ENCODE peak calls at places on chromosomes 6 and 20, in ten cellular contexts. W, F, H, R, B, U, A, J, L and N are unnamed samples.

GRCh38 chr6:83838727-83839126 is 14.4 kb upstream of the RIPPLY2 start:
- DNase-seq in W (no peak), F (no peak), H (no peak), R (no peak), B (no peak), U (no peak), A (no peak), J (no peak), L (no peak), N (no peak)

GRCh38 chr6:165618241-165618640 is 44.8 kb downstream of the PDE10A start:
- DNase-seq in W (no peak), F (no peak), H (no peak), R (no peak), B (no peak), U (no peak), A (no peak), J (no peak), L (no peak), N (no peak)

GRCh38 chr6:4478098-4478497 is 298.1 kb upstream of the CDYL start:
- DNase-seq in W (no peak), F (no peak), H (no peak), R (no peak), B (no peak), U (no peak), A (no peak), J (no peak), L (no peak), N (no peak)

GRCh38 chr20:49424536-49424935 is 57.9 kb downstream of the KCNB1 start:
- DNase-seq in W (no peak), F (no peak), H (no peak), R (peak), B (peak), U (no peak), A (no peak), J (no peak), L (no peak), N (no peak)

GRCh38 chr6:167056370-167056769 is 57.2 kb downstream of the CEP43 start:
- DNase-seq in W (no peak), F (no peak), H (no peak), R (no peak), B (no peak), U (no peak), A (no peak), J (no peak), L (peak), N (no peak)

GRCh38 chr20:25543068-25543467 is 42.3 kb downstream of the NINL start:
- DNase-seq in W (no peak), F (no peak), H (no peak), R (no peak), B (no peak), U (no peak), A (no peak), J (no peak), L (no peak), N (no peak)

GRCh38 chr20:1833216-1833615 is 62.0 kb upstream of the SIRPA start:
- DNase-seq in W (no peak), F (no peak), H (no peak), R (no peak), B (no peak), U (no peak), A (no peak), J (no peak), L (no peak), N (no peak)

GRCh38 chr6:24702720-24703282 is 16.2 kb downstream of the C6orf62 start:
- DNase-seq in W (no peak), F (no peak), H (no peak), R (no peak), B (no peak), U (no peak), A (no peak), J (no peak), L (no peak), N (no peak)

GRCh38 chr6:169566961-169567360 is 134.9 kb downstream of the WDR27 start:
- DNase-seq in W (no peak), F (no peak), H (no peak), R (no peak), B (no peak), U (no peak), A (peak), J (no peak), L (no peak), N (no peak)

GRCh38 chr6:169566319-169566718 is 135.5 kb downstream of the WDR27 start:
- DNase-seq in W (no peak), F (no peak), H (no peak), R (no peak), B (no peak), U (no peak), A (peak), J (no peak), L (no peak), N (no peak)

GRCh38 chr6:169571123-169571962 is 130.5 kb downstream of the WDR27 start:
- DNase-seq in W (no peak), F (no peak), H (no peak), R (no peak), B (no peak), U (no peak), A (no peak), J (no peak), L (no peak), N (no peak)

GRCh38 chr6:169567809-169568208 is 134.0 kb downstream of the WDR27 start:
- DNase-seq in W (no peak), F (no peak), H (no peak), R (no peak), B (no peak), U (no peak), A (no peak), J (no peak), L (no peak), N (no peak)

DNA sequence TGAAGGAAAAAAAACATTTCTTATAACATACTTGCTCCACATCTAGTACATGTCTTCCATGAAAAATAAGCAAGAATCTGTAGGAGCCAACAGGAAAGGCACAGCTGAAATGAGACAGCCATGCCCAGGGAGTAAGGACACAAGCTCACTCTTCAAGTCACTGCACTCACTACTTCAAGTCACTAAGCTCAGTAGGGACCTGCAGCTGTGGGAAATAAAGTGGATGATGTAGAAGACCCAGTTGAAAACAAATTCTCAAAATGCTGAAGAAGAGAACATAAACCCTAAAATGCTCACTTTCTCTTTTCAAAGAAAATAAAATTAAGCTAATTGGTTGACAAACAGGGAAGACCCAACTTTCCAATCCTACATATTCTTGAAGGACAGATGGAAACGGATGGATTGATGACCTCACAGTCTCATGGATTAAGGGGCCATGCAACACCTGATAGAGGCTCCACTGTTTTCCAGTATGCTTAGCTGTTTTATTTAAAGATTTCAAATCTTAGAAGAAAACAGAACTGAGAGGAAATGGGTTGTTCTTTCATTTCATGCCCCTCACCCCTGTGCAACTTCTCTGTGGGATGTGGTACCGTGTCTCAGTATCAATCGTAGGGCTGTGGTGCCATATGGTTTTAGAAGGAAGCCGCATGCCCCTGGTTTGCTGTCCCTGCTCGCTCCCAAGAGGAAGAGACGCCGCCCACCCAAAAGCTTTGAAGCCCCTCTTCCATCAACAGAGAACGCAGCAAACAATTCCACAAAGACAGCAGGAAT is 133.3 kb downstream of the WDR27 start:
- DNase-seq in W (no peak), F (no peak), H (no peak), R (no peak), B (no peak), U (no peak), A (peak), J (no peak), L (no peak), N (no peak)
- TF ChIP-seq POLR2AphosphoS5 in W (no peak), F (no peak), H (no peak), R (no peak), B (no peak), U (no peak), A (no peak), J (no peak), L (no peak), N (no peak)

GRCh38 chr6:13668291-13668928 is 43.2 kb downstream of the RANBP9 start:
- DNase-seq in W (no peak), F (peak), H (no peak), R (no peak), B (no peak), U (no peak), A (no peak), J (no peak), L (peak), N (no peak)

GRCh38 chr6:13664703-13665352 is 46.8 kb downstream of the RANBP9 start:
- DNase-seq in W (no peak), F (no peak), H (no peak), R (no peak), B (no peak), U (no peak), A (no peak), J (no peak), L (no peak), N (no peak)

GRCh38 chr6:13667655-13668054 is 44.0 kb downstream of the RANBP9 start:
- DNase-seq in W (no peak), F (no peak), H (no peak), R (no peak), B (no peak), U (no peak), A (no peak), J (no peak), L (no peak), N (no peak)

GRCh38 chr6:13663986-13664385 is 47.6 kb downstream of the RANBP9 start:
- DNase-seq in W (no peak), F (no peak), H (no peak), R (no peak), B (no peak), U (no peak), A (no peak), J (no peak), L (no peak), N (no peak)

DNA sequence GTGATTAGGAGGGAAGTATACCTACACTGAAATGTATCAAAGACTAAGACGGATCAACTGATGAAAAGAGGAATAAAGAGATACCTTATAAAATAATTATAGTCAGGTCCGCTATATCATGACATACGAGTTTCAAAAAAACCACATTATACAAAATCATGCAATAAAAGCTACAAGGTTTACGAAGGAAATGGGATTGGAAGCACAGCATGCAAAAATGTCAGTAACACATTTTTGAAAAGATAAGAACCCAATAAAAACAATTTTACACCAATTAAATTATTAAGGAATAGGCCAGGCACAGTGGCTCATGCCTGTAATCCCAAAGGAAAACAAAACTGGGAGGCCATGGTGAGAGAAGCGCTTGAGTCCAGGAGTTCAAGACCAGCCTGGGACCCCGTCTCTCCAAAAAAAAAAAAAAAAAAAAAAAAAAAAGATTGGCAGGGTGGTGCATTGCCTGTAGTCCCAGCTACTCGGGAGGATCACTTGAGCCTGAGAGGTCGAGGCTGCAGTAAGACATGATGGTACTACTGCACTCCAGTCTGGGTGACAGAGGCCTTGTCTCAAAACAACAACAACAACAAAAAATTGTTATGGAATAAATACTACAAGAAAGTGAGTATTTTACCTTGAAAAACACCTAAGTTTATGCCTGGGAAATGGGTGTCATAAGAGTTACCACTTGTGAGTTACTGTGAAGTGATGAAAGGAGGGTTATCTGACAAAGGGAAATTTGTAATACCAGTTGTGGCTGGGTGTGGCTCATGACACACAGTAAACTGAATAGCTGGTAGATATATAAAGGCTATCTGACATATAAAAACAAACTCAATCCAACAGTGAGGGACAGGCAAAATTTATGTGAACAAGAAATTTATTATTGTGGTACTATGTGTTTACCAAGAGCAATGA is 45.2 kb downstream of the RANBP9 start:
- DNase-seq in W (no peak), F (no peak), H (no peak), R (no peak), B (no peak), U (no peak), A (no peak), J (no peak), L (no peak), N (no peak)
- TF ChIP-seq EP300 in W (no peak), F (peak), H (no peak), R (no peak), B (no peak), U (no peak), A (no peak), J (no peak), L (no peak), N (no peak)

GRCh38 chr6:6659600-6660327 is 71.2 kb downstream of the LY86 start:
- DNase-seq in W (no peak), F (no peak), H (peak), R (no peak), B (no peak), U (no peak), A (no peak), J (no peak), L (no peak), N (peak)
- TF ChIP-seq POLR2AphosphoS5 in W (no peak), F (no peak), H (no peak), R (peak), B (no peak), U (no peak), A (no peak), J (no peak), L (no peak), N (no peak)

DNA sequence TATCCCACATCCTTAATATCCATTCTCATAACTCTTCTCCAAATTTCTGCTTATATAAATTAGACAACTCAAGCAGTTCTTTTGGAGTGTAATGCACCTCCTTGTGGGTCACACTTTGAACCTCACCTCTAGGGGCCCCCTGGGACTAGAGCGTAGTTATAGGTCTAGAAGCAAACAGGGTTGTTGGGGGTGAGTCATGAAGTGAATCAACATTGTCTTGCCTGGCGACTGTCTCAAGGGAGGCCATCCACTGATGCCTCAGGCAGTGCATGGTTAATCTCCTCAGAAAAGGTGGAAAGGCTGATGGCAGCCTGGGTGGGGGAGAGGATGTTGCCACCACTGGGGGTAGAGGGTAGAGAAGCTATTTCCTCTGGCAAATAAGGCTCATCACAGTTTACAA is 129.1 kb downstream of the TNFRSF21 start:
- DNase-seq in W (no peak), F (no peak), H (no peak), R (no peak), B (no peak), U (no peak), A (peak), J (peak), L (no peak), N (no peak)
- TF ChIP-seq EP300 in W (no peak), F (no peak), H (no peak), R (no peak), B (no peak), U (no peak), A (no peak), J (no peak), L (no peak), N (no peak)

GRCh38 chr6:121436966-121437756 is 1.7 kb downstream of the GJA1 start:
- DNase-seq in W (no peak), F (no peak), H (peak), R (peak), B (peak), U (peak), A (no peak), J (no peak), L (no peak), N (peak)
- TF ChIP-seq POLR2AphosphoS5 in W (no peak), F (no peak), H (no peak), R (peak), B (peak), U (no peak), A (no peak), J (peak), L (no peak), N (no peak)

GRCh38 chr6:64932486-64932885 is 774.5 kb downstream of the EYS start:
- DNase-seq in W (no peak), F (no peak), H (no peak), R (no peak), B (no peak), U (no peak), A (no peak), J (no peak), L (no peak), N (no peak)
- TF ChIP-seq EP300 in W (no peak), F (no peak), H (no peak), R (no peak), B (no peak), U (no peak), A (no peak), J (no peak), L (no peak), N (no peak)

GRCh38 chr20:13554706-13555105 is 84.0 kb downstream of the TASP1 start:
- DNase-seq in W (no peak), F (no peak), H (no peak), R (no peak), B (no peak), U (no peak), A (no peak), J (no peak), L (no peak), N (no peak)
- TF ChIP-seq POLR2AphosphoS5 in W (no peak), F (no peak), H (no peak), R (no peak), B (no peak), U (no peak), A (no peak), J (no peak), L (no peak), N (no peak)